ENCODE peak calls at places on chromosomes 4 and X, in ten cellular contexts. K is SK-N-DZ; M is EH; U is activated gamma-delta T cell treated with Interleukin-2 at 50 U/mL for 16 hours; E is anterior cingulate cortex; V is fibroblast of villous mesenchyme; G is Karpas-422; L is neural crest cell; H is activated CD8-positive, alpha-beta memory T cell treated with anti-CD3 and anti-CD28 coated beads for 1 hour; P is HEK293T. I is an unnamed sample.

GRCh38 chr4:40923326-40924095 is 173.8 kb downstream of the NSUN7 start:
- DNase-seq in K (no peak), M (no peak), U (no peak), E (peak), V (no peak), G (no peak), L (no peak), H (no peak), P (no peak), I (no peak)

GRCh38 chr4:121370729-121371325 is 10.0 kb downstream of the QRFPR start:
- DNase-seq in K (peak), M (peak), U (no peak), E (no peak), V (peak), G (peak), L (peak), H (no peak), P (peak), I (peak)

GRCh38 chr4:56283394-56283793 is 103.9 kb downstream of the AASDH start:
- DNase-seq in K (no peak), M (no peak), U (no peak), E (no peak), V (no peak), G (no peak), L (no peak), H (no peak), P (no peak), I (no peak)

GRCh38 chrX:36407886-36408285 is 488.4 kb downstream of the CFAP47 start:
- DNase-seq in K (no peak), M (no peak), U (no peak), E (no peak), V (no peak), G (no peak), L (no peak), H (no peak), P (no peak), I (no peak)

GRCh38 chrX:106742831-106743230 is 16.3 kb downstream of the RNF128 start:
- DNase-seq in K (no peak), M (no peak), U (no peak), E (no peak), V (no peak), G (no peak), L (no peak), H (no peak), P (no peak), I (no peak)

GRCh38 chrX:66931713-66932112 is 292.8 kb upstream of the EDA2R start:
- DNase-seq in K (no peak), M (no peak), U (no peak), E (no peak), V (no peak), G (no peak), L (no peak), H (no peak), P (no peak), I (no peak)

GRCh38 chrX:150158554-150159332 is 204.4 kb upstream of the MAMLD1 start:
- DNase-seq in K (peak), M (no peak), U (no peak), E (no peak), V (no peak), G (no peak), L (no peak), H (no peak), P (no peak), I (peak)

GRCh38 chr4:57055873-57056272 is 54.3 kb downstream of the IGFBP7 start:
- DNase-seq in K (peak), M (no peak), U (no peak), E (peak), V (peak), G (no peak), L (no peak), H (no peak), P (no peak), I (peak)

GRCh38 chrX:129738466-129739308 is at the start of gene XPNPEP2:
- DNase-seq in K (no peak), M (peak), U (no peak), E (no peak), V (peak), G (no peak), L (no peak), H (no peak), P (no peak), I (peak)

GRCh38 chrX:138886769-138887168 is 175.3 kb upstream of the FGF13 start:
- DNase-seq in K (no peak), M (no peak), U (no peak), E (no peak), V (peak), G (no peak), L (no peak), H (no peak), P (no peak), I (no peak)

GRCh38 chr4:108361886-108362285 is 193.2 kb upstream of the LEF1 start:
- DNase-seq in K (no peak), M (peak), U (no peak), E (no peak), V (no peak), G (no peak), L (no peak), H (no peak), P (no peak), I (no peak)

GRCh38 chr4:105277702-105278101 is 131.0 kb downstream of the TET2 start:
- DNase-seq in K (no peak), M (no peak), U (no peak), E (no peak), V (no peak), G (no peak), L (no peak), H (no peak), P (no peak), I (no peak)

GRCh38 chr4:83114576-83114975 is at the start of gene PLAC8:
- DNase-seq in K (no peak), M (peak), U (peak), E (no peak), V (peak), G (no peak), L (no peak), H (no peak), P (peak), I (no peak)

GRCh38 chr4:2689825-2690700 is 66.1 kb downstream of the TNIP2 start:
- DNase-seq in K (no peak), M (peak), U (peak), E (no peak), V (peak), G (peak), L (no peak), H (no peak), P (no peak), I (no peak)

GRCh38 chr4:176635372-176636261 is 157.1 kb downstream of the VEGFC start:
- DNase-seq in K (no peak), M (peak), U (no peak), E (no peak), V (peak), G (no peak), L (no peak), H (no peak), P (peak), I (no peak)

GRCh38 chrX:151225843-151226242 is 49.5 kb downstream of the GPR50 start:
- DNase-seq in K (no peak), M (no peak), U (no peak), E (no peak), V (no peak), G (no peak), L (no peak), H (no peak), P (no peak), I (no peak)

GRCh38 chr4:28146191-28146590 is 1285.5 kb downstream of the STIM2 start:
- DNase-seq in K (no peak), M (no peak), U (no peak), E (no peak), V (no peak), G (no peak), L (no peak), H (no peak), P (no peak), I (no peak)

GRCh38 chr4:151882072-151882803 is 121.4 kb upstream of the GATB start:
- DNase-seq in K (no peak), M (no peak), U (no peak), E (no peak), V (no peak), G (no peak), L (no peak), H (no peak), P (no peak), I (no peak)

GRCh38 chr4:5888222-5888701 is 4.6 kb downstream of the CRMP1 start:
- DNase-seq in K (peak), M (no peak), U (no peak), E (no peak), V (no peak), G (no peak), L (peak), H (no peak), P (peak), I (peak)

GRCh38 chr4:165761968-165762367 is 111.1 kb upstream of the TLL1 start:
- DNase-seq in K (no peak), M (no peak), U (no peak), E (no peak), V (no peak), G (no peak), L (no peak), H (no peak), P (no peak), I (no peak)

GRCh38 chr4:3529363-3529762 is 2.9 kb downstream of the LRPAP1 start:
- DNase-seq in K (no peak), M (no peak), U (no peak), E (no peak), V (peak), G (peak), L (no peak), H (no peak), P (no peak), I (peak)

GRCh38 chr4:138759508-138759907 is 256.1 kb upstream of the NOCT start:
- DNase-seq in K (no peak), M (no peak), U (no peak), E (no peak), V (no peak), G (no peak), L (no peak), H (no peak), P (no peak), I (peak)

GRCh38 chr4:25509656-25510055 is 132.6 kb downstream of the ANAPC4 start:
- DNase-seq in K (no peak), M (peak), U (no peak), E (no peak), V (no peak), G (no peak), L (no peak), H (no peak), P (no peak), I (no peak)

GRCh38 chrX:139931646-139932076 is 1.2 kb downstream of the ATP11C start:
- DNase-seq in K (no peak), M (no peak), U (no peak), E (no peak), V (no peak), G (no peak), L (peak), H (no peak), P (no peak), I (peak)

GRCh38 chrX:43718081-43718480 is 62.0 kb downstream of the MAOA start:
- DNase-seq in K (no peak), M (no peak), U (no peak), E (no peak), V (no peak), G (no peak), L (no peak), H (no peak), P (no peak), I (no peak)

GRCh38 chrX:132591719-132592275 is 103.0 kb upstream of the MBNL3 start:
- DNase-seq in K (peak), M (no peak), U (no peak), E (no peak), V (no peak), G (no peak), L (no peak), H (no peak), P (no peak), I (no peak)

GRCh38 chr4:2193321-2193720 is 48.6 kb downstream of the HAUS3 start:
- DNase-seq in K (no peak), M (no peak), U (no peak), E (no peak), V (no peak), G (peak), L (no peak), H (no peak), P (no peak), I (no peak)

GRCh38 chrX:677376-677775 is 46.8 kb downstream of the SHOX start:
- DNase-seq in K (no peak), M (no peak), U (no peak), E (no peak), V (no peak), G (no peak), L (no peak), H (no peak), P (no peak), I (no peak)

GRCh38 chr4:94469221-94469784 is 17.6 kb downstream of the PDLIM5 start:
- DNase-seq in K (no peak), M (no peak), U (no peak), E (no peak), V (no peak), G (no peak), L (no peak), H (no peak), P (no peak), I (no peak)

GRCh38 chr4:122003335-122003734 is 51.5 kb upstream of the TRPC3 start:
- DNase-seq in K (peak), M (peak), U (no peak), E (no peak), V (peak), G (peak), L (peak), H (no peak), P (peak), I (peak)

GRCh38 chr4:56768772-56769171 is 52.7 kb downstream of the SPINK2 start:
- DNase-seq in K (no peak), M (no peak), U (no peak), E (no peak), V (no peak), G (no peak), L (no peak), H (no peak), P (no peak), I (no peak)

I was measured in endodermal cell.